ENCODE peak calls at places on chromosome 11, in five cellular contexts. I, S, K, R and G are unnamed samples.

GRCh38 chr11:134170177-134170908 is 53.4 kb downstream of the NCAPD3 start:
- DNase-seq in I (no peak), S (no peak), K (no peak), R (no peak), G (no peak)

GRCh38 chr11:72483412-72484186 is 49.3 kb upstream of the CLPB start:
- DNase-seq in I (no peak), S (no peak), K (no peak), R (no peak), G (no peak)

GRCh38 chr11:75434886-75435570 is 2.0 kb upstream of the KLHL35 start:
- DNase-seq in I (no peak), S (no peak), K (no peak), R (no peak), G (no peak)

GRCh38 chr11:21121991-21122390 is 452.6 kb downstream of the NELL1 start:
- DNase-seq in I (no peak), S (no peak), K (no peak), R (no peak), G (no peak)

GRCh38 chr11:67262731-67263675 is 3.3 kb upstream of the GRK2 start:
- DNase-seq in I (no peak), S (peak; percentile 92), K (peak; percentile 80), R (no peak), G (peak; percentile 98)

GRCh38 chr11:116861539-116861938 is 24.1 kb upstream of the APOA1 start:
- DNase-seq in I (no peak), S (no peak), K (no peak), R (no peak), G (no peak)

GRCh38 chr11:118276422-118276821 is 12.3 kb upstream of the MPZL2 start:
- DNase-seq in I (no peak), S (no peak), K (no peak), R (no peak), G (no peak)

GRCh38 chr11:14254533-14255530 is 104.2 kb downstream of the RRAS2 start:
- DNase-seq in I (no peak), S (no peak), K (no peak), R (no peak), G (no peak)

GRCh38 chr11:66124564-66124963 is 54.5 kb downstream of the PACS1 start:
- DNase-seq in I (no peak), S (no peak), K (no peak), R (no peak), G (no peak)

GRCh38 chr11:118657238-118657637 is 22.2 kb downstream of the TREH start:
- DNase-seq in I (no peak), S (peak; percentile 69), K (peak; percentile 40), R (no peak), G (no peak)

GRCh38 chr11:35683728-35684339 is 21.3 kb downstream of the TRIM44 start:
- DNase-seq in I (no peak), S (no peak), K (no peak), R (no peak), G (no peak)

GRCh38 chr11:112366777-112367176 is 106.1 kb upstream of the PLET1 start:
- DNase-seq in I (no peak), S (no peak), K (no peak), R (no peak), G (no peak)

GRCh38 chr11:47961383-47961782 is 19.0 kb upstream of the PTPRJ start:
- DNase-seq in I (no peak), S (no peak), K (no peak), R (no peak), G (peak; percentile 76)

GRCh38 chr11:104254347-104254746 is 90.4 kb upstream of the PDGFD start:
- DNase-seq in I (peak; percentile 65), S (peak; percentile 7), K (peak; percentile 14), R (no peak), G (peak; percentile 26)

GRCh38 chr11:18527512-18527911 is 770 bp upstream of the TSG101 start:
- DNase-seq in I (no peak), S (peak; percentile 10), K (no peak), R (no peak), G (peak; percentile 44)

GRCh38 chr11:126431401-126432064 is 76.0 kb downstream of the ST3GAL4 start:
- DNase-seq in I (no peak), S (no peak), K (no peak), R (no peak), G (peak; percentile 10)

GRCh38 chr11:83537131-83537610 is 251.0 kb upstream of the CCDC90B start:
- DNase-seq in I (no peak), S (no peak), K (no peak), R (no peak), G (no peak)

GRCh38 chr11:73182824-73183321 is 35.2 kb upstream of the P2RY2 start:
- DNase-seq in I (no peak), S (no peak), K (peak; percentile 66), R (no peak), G (no peak)

GRCh38 chr11:16356057-16356750 is at the start of gene SOX6:
- DNase-seq in I (no peak), S (no peak), K (no peak), R (no peak), G (no peak)

GRCh38 chr11:2270322-2271076 is at the start of gene ASCL2:
- DNase-seq in I (no peak), S (peak; percentile 43), K (peak; percentile 42), R (no peak), G (no peak)

GRCh38 chr11:93718057-93718563 is 23.2 kb downstream of the TAF1D start:
- DNase-seq in I (no peak), S (no peak), K (no peak), R (peak; percentile 64), G (no peak)

GRCh38 chr11:44709281-44709562 is 17.5 kb upstream of the TSPAN18 start:
- DNase-seq in I (no peak), S (no peak), K (no peak), R (no peak), G (no peak)

GRCh38 chr11:117408356-117408755 is 80.7 kb downstream of the CEP164 start:
- DNase-seq in I (no peak), S (no peak), K (no peak), R (no peak), G (no peak)

GRCh38 chr11:26483101-26483500 is 89.0 kb downstream of the MUC15 start:
- DNase-seq in I (no peak), S (no peak), K (no peak), R (no peak), G (no peak)

GRCh38 chr11:111561801-111562325 is 21.3 kb downstream of the LAYN start:
- DNase-seq in I (peak; percentile 29), S (no peak), K (no peak), R (no peak), G (no peak)

GRCh38 chr11:69137148-69137844 is 18.4 kb upstream of the SMIM38 start:
- DNase-seq in I (no peak), S (no peak), K (no peak), R (no peak), G (no peak)

GRCh38 chr11:69702239-69702668 is 1.6 kb downstream of the FGF19 start:
- DNase-seq in I (no peak), S (no peak), K (no peak), R (no peak), G (no peak)

GRCh38 chr11:129372609-129373488 is 2.8 kb upstream of the BARX2 start:
- DNase-seq in I (no peak), S (peak; percentile 44), K (no peak), R (no peak), G (no peak)

GRCh38 chr11:76772100-76772782 is 10.9 kb upstream of the TSKU start:
- DNase-seq in I (no peak), S (no peak), K (no peak), R (no peak), G (no peak)

GRCh38 chr11:94068764-94069163 is 47.6 kb downstream of the HEPHL1 start:
- DNase-seq in I (no peak), S (no peak), K (no peak), R (no peak), G (no peak)

GRCh38 chr11:42951266-42951665 is 360.5 kb upstream of the API5 start:
- DNase-seq in I (no peak), S (no peak), K (no peak), R (no peak), G (no peak)

GRCh38 chr11:15141381-15141780 is 26.7 kb downstream of the INSC start:
- DNase-seq in I (no peak), S (no peak), K (no peak), R (no peak), G (no peak)

GRCh38 chr11:6202036-6202435 is 3.0 kb downstream of the OR52W1 start:
- DNase-seq in I (no peak), S (no peak), K (no peak), R (no peak), G (no peak)

GRCh38 chr11:14336507-14337503 is 22.2 kb downstream of the RRAS2 start:
- DNase-seq in I (no peak), S (no peak), K (peak; percentile 25), R (no peak), G (peak; percentile 66)

DNA sequence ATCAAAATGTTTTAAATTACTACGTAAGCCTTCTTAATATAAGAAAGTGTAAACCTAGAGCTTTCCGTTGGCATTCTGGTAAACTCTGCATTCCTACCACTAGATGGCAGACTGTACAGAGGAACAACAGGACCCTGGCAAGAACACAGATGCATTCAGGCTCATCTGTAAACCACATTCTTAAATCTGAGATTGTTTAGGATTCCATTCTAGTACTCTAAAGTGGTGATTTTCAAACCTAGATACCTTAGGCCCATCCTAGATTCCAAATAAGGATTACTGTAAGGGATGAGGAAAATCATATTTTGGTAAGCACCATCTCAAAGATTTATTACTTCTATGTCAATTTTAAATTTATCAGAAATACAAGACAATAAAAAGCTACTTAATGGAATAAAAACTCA is 26.9 kb downstream of the PICALM start:
- DNase-seq in I (peak; percentile 44), S (peak; percentile 68), K (peak; percentile 72), R (peak; percentile 60), G (peak; percentile 85)
- TF ChIP-seq USF2 in I (no peak), S (no peak), K (no peak), R (no peak), G (no peak)

GRCh38 chr11:64358907-64359711 is at the start of gene RPS6KA4:
- DNase-seq in I (no peak), S (peak; percentile 95), K (peak; percentile 92), R (no peak), G (peak; percentile 71)
- TF ChIP-seq USF2 in I (no peak), S (no peak), K (no peak), R (no peak), G (no peak)

DNA sequence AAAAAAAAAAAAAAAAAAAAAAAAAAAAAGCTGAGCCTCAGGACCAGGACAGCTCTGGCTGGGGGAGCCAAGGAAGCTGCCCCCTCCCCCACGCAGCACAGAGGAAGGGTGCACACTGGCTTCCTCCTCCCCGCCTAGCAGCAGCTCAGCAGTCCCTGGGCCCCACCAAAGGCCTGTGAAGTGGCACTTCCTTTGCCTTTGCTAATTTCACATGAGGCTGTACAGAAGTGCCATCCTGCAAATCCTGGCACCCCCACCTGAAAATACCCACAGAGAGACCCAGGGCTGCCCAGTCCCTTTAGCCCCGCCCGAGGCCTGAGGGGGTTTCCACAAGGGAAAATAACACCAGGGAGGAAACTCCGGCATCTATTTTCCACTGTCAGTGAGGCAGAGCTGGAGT is 3.9 kb downstream of the RHOG start:
- DNase-seq in I (no peak), S (no peak), K (peak; percentile 39), R (no peak), G (no peak)
- TF ChIP-seq USF2 in I (no peak), S (no peak), K (no peak), R (no peak), G (no peak)

DNA sequence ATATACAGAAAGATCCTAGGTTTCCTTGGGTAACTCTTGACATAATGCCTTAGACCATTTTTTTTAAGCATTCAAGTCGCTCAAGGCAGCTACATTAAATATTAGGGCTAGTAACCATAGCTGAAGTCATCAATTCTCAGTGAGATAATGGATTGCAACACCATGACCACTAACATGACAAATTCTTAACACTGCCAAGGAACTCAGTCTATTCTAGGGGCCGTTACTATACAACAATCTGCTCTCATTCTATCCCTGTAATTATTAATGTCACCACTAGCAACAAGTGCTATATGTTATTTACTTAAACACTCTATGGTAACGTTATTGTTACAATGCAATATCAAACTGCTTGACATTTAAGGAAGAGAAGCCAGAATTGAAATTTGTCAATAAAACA is 3.2 kb upstream of the STK33 start:
- DNase-seq in I (no peak), S (no peak), K (no peak), R (no peak), G (peak; percentile 44)
- TF ChIP-seq USF2 in I (no peak), S (no peak), K (no peak), R (no peak), G (no peak)